ENCODE peak calls at places on chromosomes 4 and X, in nine cellular contexts. A is B cell, W is ascending aorta, L is Peyer's patch, D is cardiac fibroblast, Q is psoas muscle, G is chondrocyte, J is heart left ventricle, V is AG10803. N is an unnamed sample.

GRCh38 chr4:128468485-128468989 is 180.9 kb upstream of the PGRMC2 start:
- DNase-seq in L (no peak), D (peak; percentile 98), G (no peak), Q (no peak), A (no peak), W (peak; percentile 85), V (peak; percentile 95), J (peak; percentile 49), N (no peak)

GRCh38 chr4:23902203-23902602 is 12.4 kb upstream of the PPARGC1A start:
- DNase-seq in G (no peak), L (no peak), W (no peak), J (no peak), A (no peak), Q (no peak), V (no peak), D (no peak), N (no peak)

GRCh38 chr4:188423039-188423438 is 283.8 kb downstream of the TRIML1 start:
- DNase-seq in G (no peak), A (no peak), W (no peak), L (no peak), Q (no peak), V (no peak), J (no peak), D (no peak), N (no peak)

GRCh38 chr4:111136438-111136837 is 513.6 kb upstream of the PITX2 start:
- DNase-seq in W (no peak), Q (no peak), J (no peak), G (no peak), A (no peak), L (no peak), V (peak; percentile 65), D (peak; percentile 49), N (no peak)

GRCh38 chrX:65925592-65925991 is 114.3 kb downstream of the VSIG4 start:
- DNase-seq in Q (no peak), D (no peak), A (no peak), J (no peak), L (no peak), V (no peak), W (no peak), G (no peak), N (no peak)

GRCh38 chrX:74195605-74196004 is 108.4 kb upstream of the ZCCHC13 start:
- DNase-seq in V (no peak), L (no peak), W (no peak), G (no peak), A (no peak), J (peak; percentile 24), Q (no peak), D (no peak), N (no peak)

GRCh38 chr4:112270643-112271484 is 14.8 kb downstream of the TIFA start:
- DNase-seq in G (no peak), J (no peak), D (peak; percentile 87), Q (no peak), L (no peak), W (no peak), V (peak; percentile 81), A (no peak), N (no peak)

GRCh38 chr4:94342713-94343112 is at the start of gene HPGDS:
- DNase-seq in D (no peak), A (no peak), L (no peak), W (no peak), G (no peak), Q (no peak), V (no peak), J (no peak), N (no peak)

GRCh38 chr4:123649644-123650356 is 253.2 kb downstream of the SPRY1 start:
- DNase-seq in W (peak; percentile 70), G (no peak), J (peak; percentile 40), Q (peak; percentile 59), L (no peak), D (peak; percentile 91), A (no peak), V (peak; percentile 74), N (no peak)

GRCh38 chr4:148443550-148444295 is 1.5 kb upstream of the NR3C2 start:
- DNase-seq in G (peak; percentile 79), D (peak; percentile 27), A (peak; percentile 60), J (peak; percentile 40), L (peak; percentile 74), Q (peak; percentile 74), W (peak; percentile 77), V (no peak), N (peak; percentile 37)

GRCh38 chr4:114180481-114180880 is 201.0 kb upstream of the ARSJ start:
- DNase-seq in W (peak; percentile 67), J (peak; percentile 19), L (no peak), G (no peak), D (peak; percentile 68), A (peak; percentile 32), V (peak; percentile 36), Q (no peak), N (no peak)

GRCh38 chr4:28436191-28437080 is 1575.8 kb downstream of the STIM2 start:
- DNase-seq in J (no peak), W (no peak), A (no peak), V (no peak), Q (no peak), D (no peak), L (no peak), G (no peak), N (no peak)

GRCh38 chrX:22970861-22971260 is 28.9 kb upstream of the DDX53 start:
- DNase-seq in D (no peak), Q (no peak), V (no peak), A (no peak), W (no peak), L (no peak), G (no peak), J (no peak), N (no peak)

GRCh38 chrX:80812176-80812575 is 2.5 kb upstream of the BRWD3 start:
- DNase-seq in D (peak; percentile 33), W (no peak), V (peak; percentile 43), A (peak; percentile 46), Q (no peak), J (peak; percentile 19), L (no peak), G (no peak), N (peak; percentile 2)
- TF ChIP-seq CTCF in D (peak; percentile 13), W (no peak), V (peak; percentile 31), A (peak; percentile 17), Q (no peak), J (no peak), L (no peak), G (no peak), N (no peak)

GRCh38 chr4:103429283-103429682 is 231.1 kb upstream of the CENPE start:
- DNase-seq in G (peak; percentile 28), J (no peak), V (no peak), L (no peak), A (no peak), W (no peak), Q (no peak), D (no peak), N (peak; percentile 17)
- TF ChIP-seq CTCF in G (no peak), J (no peak), V (no peak), L (no peak), A (no peak), W (no peak), Q (no peak), D (no peak), N (no peak)

DNA sequence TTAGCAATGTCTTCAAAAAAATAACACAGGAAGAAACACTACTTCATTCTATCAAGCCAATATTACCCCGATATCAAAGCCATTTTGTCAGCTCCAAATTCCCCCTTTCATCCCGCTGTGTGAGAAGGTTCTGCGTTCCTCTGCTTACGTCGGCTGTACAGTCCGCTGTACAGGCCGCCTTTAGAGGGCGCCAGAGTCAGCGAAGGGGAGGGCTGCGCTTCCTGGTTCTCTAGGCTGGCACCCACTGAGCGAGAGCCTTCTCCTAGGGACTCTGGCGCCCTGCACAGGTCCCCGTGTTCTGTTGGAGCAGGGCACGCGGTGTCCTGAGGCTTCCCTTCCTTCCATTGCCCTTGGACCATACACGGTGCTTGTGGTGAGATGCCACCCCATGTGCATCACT is 25.3 kb upstream of the CT45A1 start:
- DNase-seq in D (no peak), A (peak; percentile 2), J (no peak), V (no peak), L (no peak), W (no peak), Q (no peak), G (no peak), N (no peak)
- TF ChIP-seq CTCF in D (peak; percentile 10), A (no peak), J (no peak), V (no peak), L (no peak), W (no peak), Q (no peak), G (peak; percentile 24), N (no peak)

DNA sequence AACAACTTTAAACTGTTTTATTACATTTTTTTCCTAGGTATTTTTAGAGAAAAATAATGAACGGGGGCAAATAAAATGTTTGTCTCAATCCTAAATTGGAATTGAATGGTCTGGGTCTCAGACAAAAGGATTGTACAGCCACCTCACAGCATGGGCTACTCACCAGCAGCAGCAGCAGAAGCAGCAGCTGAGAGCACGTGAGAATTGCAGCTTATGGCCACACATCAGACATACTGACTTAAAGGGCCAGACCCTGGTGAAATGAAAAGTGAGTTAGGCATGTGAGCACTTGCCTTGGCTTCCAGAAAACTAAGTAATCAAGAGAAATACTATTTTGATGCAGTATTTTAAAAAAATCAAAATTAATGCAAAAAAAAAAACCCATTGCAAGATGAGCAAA is 56.6 kb downstream of the AASDH start:
- DNase-seq in A (no peak), G (no peak), J (no peak), V (no peak), Q (no peak), W (no peak), L (no peak), D (no peak), N (no peak)
- TF ChIP-seq CTCF in A (no peak), G (no peak), J (no peak), V (no peak), Q (no peak), W (no peak), L (no peak), D (no peak), N (no peak)

GRCh38 chrX:27555514-27555913 is 34.6 kb upstream of the DCAF8L2 start:
- DNase-seq in V (no peak), Q (no peak), D (peak; percentile 56), A (no peak), G (no peak), J (no peak), W (no peak), L (no peak), N (peak; percentile 1)
- TF ChIP-seq CTCF in V (no peak), Q (peak; percentile 15), D (peak; percentile 59), A (no peak), G (peak; percentile 74), J (peak; percentile 43), W (no peak), L (no peak), N (no peak)

N was measured in GM20000.